ENCODE peak calls at places on chromosomes 7 and 10, in six cellular contexts. One of them, this sample, is unnamed.

GRCh38 chr10:21065621-21066248 is 168.6 kb upstream of the NEBL start:
- DNase-seq in naive thymus-derived CD8-positive, alpha-beta T cell: no peak
- DNase-seq in MV-4-11: no peak
- DNase-seq in stomach: no peak
- DNase-seq in ELR: no peak
- DNase-seq in stimulated activated CD4-positive, alpha-beta T cell treated with anti-CD3 and anti-CD28 coated beads, Interleukin-15, amount 100 ng/mL, for 1 hour: no peak
- DNase-seq in this sample: no peak

GRCh38 chr10:6445671-6446278 is 134.3 kb downstream of the PRKCQ start:
- DNase-seq in naive thymus-derived CD8-positive, alpha-beta T cell: peak; percentile 53
- DNase-seq in MV-4-11: peak; percentile 52
- DNase-seq in stomach: peak; percentile 50
- DNase-seq in ELR: peak; percentile 47
- DNase-seq in stimulated activated CD4-positive, alpha-beta T cell treated with anti-CD3 and anti-CD28 coated beads, Interleukin-15, amount 100 ng/mL, for 1 hour: peak; percentile 27
- DNase-seq in this sample: peak; percentile 19

GRCh38 chr10:11525503-11525902 is 85.9 kb downstream of the USP6NL start:
- DNase-seq in naive thymus-derived CD8-positive, alpha-beta T cell: no peak
- DNase-seq in MV-4-11: no peak
- DNase-seq in stomach: no peak
- DNase-seq in ELR: no peak
- DNase-seq in stimulated activated CD4-positive, alpha-beta T cell treated with anti-CD3 and anti-CD28 coated beads, Interleukin-15, amount 100 ng/mL, for 1 hour: no peak
- DNase-seq in this sample: no peak

GRCh38 chr7:140983802-140984201 is 30.9 kb downstream of the MRPS33 start:
- DNase-seq in naive thymus-derived CD8-positive, alpha-beta T cell: no peak
- DNase-seq in MV-4-11: peak; percentile 36
- DNase-seq in stomach: no peak
- DNase-seq in ELR: peak; percentile 35
- DNase-seq in stimulated activated CD4-positive, alpha-beta T cell treated with anti-CD3 and anti-CD28 coated beads, Interleukin-15, amount 100 ng/mL, for 1 hour: no peak
- DNase-seq in this sample: no peak

GRCh38 chr7:134714791-134715190 is 64.6 kb upstream of the CALD1 start:
- DNase-seq in naive thymus-derived CD8-positive, alpha-beta T cell: no peak
- DNase-seq in MV-4-11: no peak
- DNase-seq in stomach: no peak
- DNase-seq in ELR: no peak
- DNase-seq in stimulated activated CD4-positive, alpha-beta T cell treated with anti-CD3 and anti-CD28 coated beads, Interleukin-15, amount 100 ng/mL, for 1 hour: no peak
- DNase-seq in this sample: no peak

GRCh38 chr10:2464476-2464875 is 602.9 kb upstream of the PFKP start:
- DNase-seq in naive thymus-derived CD8-positive, alpha-beta T cell: no peak
- DNase-seq in MV-4-11: no peak
- DNase-seq in stomach: no peak
- DNase-seq in ELR: no peak
- DNase-seq in stimulated activated CD4-positive, alpha-beta T cell treated with anti-CD3 and anti-CD28 coated beads, Interleukin-15, amount 100 ng/mL, for 1 hour: no peak
- DNase-seq in this sample: no peak

GRCh38 chr10:127426746-127427145 is 122.4 kb upstream of the NPS start:
- DNase-seq in naive thymus-derived CD8-positive, alpha-beta T cell: no peak
- DNase-seq in MV-4-11: no peak
- DNase-seq in stomach: no peak
- DNase-seq in ELR: no peak
- DNase-seq in stimulated activated CD4-positive, alpha-beta T cell treated with anti-CD3 and anti-CD28 coated beads, Interleukin-15, amount 100 ng/mL, for 1 hour: no peak
- DNase-seq in this sample: no peak

GRCh38 chr7:17807242-17807641 is 133.1 kb downstream of the SNX13 start:
- DNase-seq in naive thymus-derived CD8-positive, alpha-beta T cell: no peak
- DNase-seq in MV-4-11: no peak
- DNase-seq in stomach: no peak
- DNase-seq in ELR: no peak
- DNase-seq in stimulated activated CD4-positive, alpha-beta T cell treated with anti-CD3 and anti-CD28 coated beads, Interleukin-15, amount 100 ng/mL, for 1 hour: no peak
- DNase-seq in this sample: no peak

GRCh38 chr10:102119417-102120141 is 589 bp downstream of the LDB1 start:
- DNase-seq in naive thymus-derived CD8-positive, alpha-beta T cell: peak; percentile 55
- DNase-seq in MV-4-11: peak; percentile 32
- DNase-seq in stomach: peak; percentile 69
- DNase-seq in ELR: peak; percentile 72
- DNase-seq in stimulated activated CD4-positive, alpha-beta T cell treated with anti-CD3 and anti-CD28 coated beads, Interleukin-15, amount 100 ng/mL, for 1 hour: peak; percentile 21
- DNase-seq in this sample: peak; percentile 51

GRCh38 chr7:44383566-44383965 is 58.2 kb upstream of the CAMK2B start:
- DNase-seq in naive thymus-derived CD8-positive, alpha-beta T cell: no peak
- DNase-seq in MV-4-11: no peak
- DNase-seq in stomach: peak; percentile 21
- DNase-seq in ELR: peak; percentile 95
- DNase-seq in stimulated activated CD4-positive, alpha-beta T cell treated with anti-CD3 and anti-CD28 coated beads, Interleukin-15, amount 100 ng/mL, for 1 hour: no peak
- DNase-seq in this sample: no peak

GRCh38 chr10:81909453-81909852 is 34.5 kb downstream of the NRG3 start:
- DNase-seq in naive thymus-derived CD8-positive, alpha-beta T cell: no peak
- DNase-seq in MV-4-11: no peak
- DNase-seq in stomach: no peak
- DNase-seq in ELR: no peak
- DNase-seq in stimulated activated CD4-positive, alpha-beta T cell treated with anti-CD3 and anti-CD28 coated beads, Interleukin-15, amount 100 ng/mL, for 1 hour: no peak
- DNase-seq in this sample: no peak